ENCODE peak calls at places on chromosomes 2 and 18, in eight cellular contexts. U, R, M, F, V, K, O and T are unnamed samples.

GRCh38 chr2:34161546-34161945 is 562.4 kb upstream of the FAM98A start:
- DNase-seq in V (peak), M (no peak), K (no peak), O (no peak), R (no peak), U (no peak), F (no peak), T (no peak)

GRCh38 chr18:21194871-21195771 is 46.9 kb upstream of the GREB1L start:
- DNase-seq in O (peak), V (peak), M (peak), U (peak), F (no peak), R (no peak), K (no peak), T (no peak)

GRCh38 chr2:157444643-157445040 is 753 bp upstream of the CYTIP start:
- DNase-seq in K (no peak), R (no peak), U (no peak), V (no peak), M (no peak), F (no peak), O (no peak), T (no peak)

GRCh38 chr2:38866773-38867443 is 8.8 kb downstream of the DHX57 start:
- DNase-seq in K (no peak), F (no peak), U (no peak), O (no peak), V (no peak), R (no peak), M (no peak), T (no peak)

GRCh38 chr2:60867848-60868247 is 13.5 kb upstream of the REL start:
- DNase-seq in R (no peak), V (peak), O (no peak), M (no peak), F (no peak), K (no peak), U (no peak), T (no peak)

GRCh38 chr18:3153107-3153704 is 66.6 kb downstream of the MYOM1 start:
- DNase-seq in V (no peak), F (no peak), M (peak), R (no peak), U (peak), O (peak), K (no peak), T (peak)

GRCh38 chr2:238821944-238822670 is 25.8 kb upstream of the TWIST2 start:
- DNase-seq in F (no peak), V (no peak), U (no peak), M (no peak), O (no peak), R (no peak), K (no peak), T (no peak)

GRCh38 chr2:128301501-128301966 is 17.1 kb downstream of the HS6ST1 start:
- DNase-seq in K (peak), V (no peak), O (peak), U (peak), M (peak), F (peak), R (no peak), T (no peak)

GRCh38 chr2:218889937-218890336 is 9.3 kb downstream of the WNT10A start:
- DNase-seq in M (no peak), K (peak), R (no peak), F (no peak), U (no peak), O (no peak), V (no peak), T (no peak)

GRCh38 chr2:183037281-183037659 is 987 bp downstream of the NCKAP1 start:
- DNase-seq in V (peak), U (peak), O (peak), F (no peak), K (no peak), R (no peak), M (peak), T (no peak)

GRCh38 chr2:40130251-40130994 is 321.5 kb downstream of the SLC8A1 start:
- DNase-seq in V (no peak), R (no peak), F (peak), O (peak), K (no peak), U (peak), M (peak), T (no peak)

GRCh38 chr2:160401895-160402294 is 91.7 kb downstream of the RBMS1 start:
- DNase-seq in V (no peak), F (no peak), K (no peak), M (no peak), O (no peak), R (no peak), U (no peak), T (no peak)

GRCh38 chr18:36296591-36297418 is 708 bp upstream of the FHOD3 start:
- DNase-seq in R (peak), K (peak), M (peak), V (peak), O (peak), F (peak), U (peak), T (no peak)

GRCh38 chr2:11398710-11399109 is 54.3 kb upstream of the ROCK2 start:
- DNase-seq in K (no peak), M (no peak), V (peak), O (no peak), R (peak), U (no peak), F (peak), T (no peak)

GRCh38 chr2:129366263-129366662 is 613.2 kb upstream of the RAB6C start:
- DNase-seq in O (no peak), M (no peak), U (no peak), R (no peak), F (no peak), K (no peak), V (no peak), T (no peak)

GRCh38 chr2:167818521-167818920 is 428.9 kb downstream of the STK39 start:
- DNase-seq in V (no peak), M (no peak), R (no peak), F (no peak), O (no peak), K (no peak), U (no peak), T (no peak)

GRCh38 chr2:156598563-156598962 is 162.4 kb downstream of the GPD2 start:
- DNase-seq in U (no peak), V (no peak), F (no peak), R (no peak), K (no peak), M (no peak), O (no peak), T (no peak)

GRCh38 chr2:64595397-64596160 is 58.1 kb downstream of the SERTAD2 start:
- DNase-seq in V (peak), M (peak), U (peak), K (no peak), O (peak), R (no peak), F (no peak), T (no peak)

GRCh38 chr2:215764441-215765048 is 248.8 kb downstream of the MREG start:
- DNase-seq in F (no peak), V (no peak), U (peak), M (peak), K (no peak), R (no peak), O (peak), T (no peak)

GRCh38 chr2:231590614-231591013 is 2.0 kb upstream of the TEX44 start:
- DNase-seq in F (no peak), O (no peak), R (no peak), U (no peak), K (no peak), V (no peak), M (no peak), T (no peak)

GRCh38 chr18:45248240-45248903 is 366.9 kb upstream of the SLC14A2 start:
- DNase-seq in M (peak), V (no peak), F (peak), K (no peak), O (peak), R (no peak), U (peak), T (no peak)

GRCh38 chr2:104952976-104953375 is 84.9 kb upstream of the MRPS9 start:
- DNase-seq in V (no peak), R (no peak), F (no peak), M (no peak), U (no peak), O (no peak), K (no peak), T (no peak)

GRCh38 chr2:3491306-3491705 is 28.0 kb downstream of the ADI1 start:
- DNase-seq in R (no peak), O (peak), U (no peak), F (no peak), V (no peak), K (peak), M (no peak), T (no peak)

GRCh38 chr2:219057709-219058540 is 2.8 kb downstream of the IHH start:
- DNase-seq in F (peak), K (peak), U (peak), M (peak), R (peak), V (peak), O (peak), T (no peak)

GRCh38 chr18:48007955-48008701 is 77.7 kb upstream of the SMAD2 start:
- DNase-seq in V (peak), F (peak), M (peak), R (peak), K (peak), O (peak), U (no peak), T (no peak)

GRCh38 chr2:239398536-239398935 is 2.3 kb downstream of the HDAC4 start:
- DNase-seq in F (no peak), R (no peak), U (no peak), V (no peak), K (no peak), M (no peak), O (no peak), T (no peak)

GRCh38 chr2:11260979-11261378 is 83.5 kb downstream of the ROCK2 start:
- DNase-seq in R (no peak), U (no peak), F (no peak), K (no peak), O (no peak), M (no peak), V (no peak), T (no peak)

DNA sequence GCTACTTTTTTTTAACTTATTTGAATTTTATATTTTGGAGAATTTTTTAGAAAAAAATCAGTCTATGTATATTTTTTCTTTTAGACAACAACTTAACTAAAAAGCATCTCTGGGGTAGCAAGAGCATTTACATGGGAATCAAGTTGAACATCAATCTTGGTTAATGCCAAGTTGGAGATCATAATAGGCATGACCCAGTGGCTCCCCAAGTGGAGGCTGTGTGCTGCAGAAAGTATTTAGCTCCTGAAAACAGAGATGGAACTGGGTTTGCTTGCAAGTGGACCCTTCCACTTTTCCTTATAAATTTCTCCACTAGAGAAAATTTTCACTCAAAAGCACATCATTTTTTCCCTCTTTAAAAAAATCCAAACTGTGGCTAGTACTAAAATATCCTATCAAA is 23.9 kb upstream of the CAVIN2 start:
- DNase-seq in V (no peak), M (no peak), U (no peak), K (no peak), R (no peak), O (peak), F (no peak), T (no peak)
- H3K4me3 ChIP-seq in V (no peak), M (no peak), U (no peak), K (no peak), R (no peak), O (no peak), F (no peak), T (no peak)

GRCh38 chr2:85240055-85240454 is 87.7 kb downstream of the TGOLN2 start:
- DNase-seq in O (no peak), F (peak), K (no peak), M (no peak), U (no peak), V (no peak), R (no peak), T (no peak)

GRCh38 chr2:85238607-85239006 is 89.2 kb downstream of the TGOLN2 start:
- DNase-seq in F (no peak), K (no peak), U (no peak), O (no peak), V (no peak), R (no peak), M (no peak), T (no peak)

GRCh38 chr2:85236107-85236506 is 91.7 kb downstream of the TGOLN2 start:
- DNase-seq in R (no peak), F (no peak), U (no peak), K (no peak), M (no peak), O (no peak), V (no peak), T (no peak)

GRCh38 chr2:85237849-85238570 is 89.8 kb downstream of the TGOLN2 start:
- DNase-seq in K (no peak), O (no peak), M (no peak), R (peak), F (no peak), U (no peak), V (no peak), T (no peak)

GRCh38 chr2:85239102-85239501 is 88.7 kb downstream of the TGOLN2 start:
- DNase-seq in K (no peak), U (no peak), M (no peak), F (no peak), O (no peak), V (no peak), R (no peak), T (no peak)
- H3K4me3 ChIP-seq in K (no peak), U (no peak), M (no peak), F (no peak), O (no peak), V (no peak), R (no peak), T (no peak)

GRCh38 chr2:144669196-144669987 is 149.5 kb upstream of the ZEB2 start:
- DNase-seq in V (no peak), O (no peak), K (no peak), M (no peak), R (no peak), F (no peak), U (no peak), T (no peak)
- H3K4me3 ChIP-seq in V (no peak), O (no peak), K (no peak), M (no peak), R (no peak), F (no peak), U (no peak), T (no peak)

GRCh38 chr18:59664329-59664728 is 32.9 kb downstream of the CCBE1 start:
- DNase-seq in M (no peak), U (peak), V (no peak), K (no peak), R (no peak), F (no peak), O (no peak), T (no peak)
- H3K4me3 ChIP-seq in M (no peak), U (peak), V (no peak), K (no peak), R (no peak), F (no peak), O (no peak), T (no peak)